ENCODE peak calls at places on chromosomes 7 and 10, in six cellular contexts. A is HFF-Myc, T is foreskin fibroblast, H is tibial artery, J is progenitor cell of endocrine pancreas, P is MCF 10A. M is an unnamed sample.

GRCh38 chr10:31274310-31274709 is 44.7 kb upstream of the ZEB1 start:
- DNase-seq in T (peak), A (no peak), J (no peak), P (peak), H (no peak), M (no peak)

GRCh38 chr7:6306471-6306870 is 34.0 kb upstream of the CYTH3 start:
- DNase-seq in T (peak), H (no peak), A (peak), J (no peak), P (peak), M (peak)

GRCh38 chr7:106891545-106892410 is 26.7 kb downstream of the PIK3CG start:
- DNase-seq in A (no peak), H (no peak), T (no peak), J (no peak), P (no peak), M (no peak)

GRCh38 chr10:112360308-112361270 is 13.3 kb upstream of the ACSL5 start:
- DNase-seq in A (no peak), J (no peak), H (peak), T (peak), P (peak), M (no peak)

GRCh38 chr7:118372530-118372929 is 148.0 kb downstream of the ANKRD7 start:
- DNase-seq in J (no peak), T (no peak), H (no peak), A (no peak), P (peak), M (no peak)

GRCh38 chr7:3301831-3302618 is 973 bp downstream of the SDK1 start:
- DNase-seq in T (peak), H (no peak), J (peak), P (no peak), A (no peak), M (peak)

GRCh38 chr7:34357946-34358345 is 300.1 kb upstream of the NPSR1 start:
- DNase-seq in P (no peak), J (no peak), T (no peak), H (no peak), A (no peak), M (no peak)

GRCh38 chr7:30430777-30431176 is 47.8 kb downstream of the NOD1 start:
- DNase-seq in P (no peak), A (no peak), H (no peak), J (no peak), T (peak), M (no peak)

GRCh38 chr7:4297165-4297842 is 384.8 kb upstream of the FOXK1 start:
- DNase-seq in H (no peak), P (no peak), T (no peak), A (no peak), J (no peak), M (no peak)

GRCh38 chr7:1985071-1985470 is 247.7 kb downstream of the MAD1L1 start:
- DNase-seq in P (no peak), A (no peak), T (no peak), J (no peak), H (no peak), M (no peak)

GRCh38 chr7:37901236-37901827 is 15.3 kb downstream of the SFRP4 start:
- DNase-seq in A (no peak), H (no peak), P (peak), T (peak), J (no peak), M (peak)

GRCh38 chr7:88637795-88638194 is 121.7 kb upstream of the ZNF804B start:
- DNase-seq in H (no peak), P (no peak), T (no peak), A (no peak), J (no peak), M (no peak)

GRCh38 chr10:123797813-123798212 is 93.8 kb downstream of the CPXM2 start:
- DNase-seq in T (no peak), H (no peak), J (no peak), A (no peak), P (no peak), M (no peak)

GRCh38 chr10:104253106-104253505 is 1.6 kb upstream of the GSTO1 start:
- DNase-seq in H (no peak), P (no peak), J (no peak), T (no peak), A (no peak), M (no peak)

GRCh38 chr7:78279035-78279434 is 480.5 kb downstream of the PHTF2 start:
- DNase-seq in P (peak), A (peak), H (no peak), J (no peak), T (peak), M (peak)

GRCh38 chr10:34916368-34916767 is 101.3 kb upstream of the PARD3 start:
- DNase-seq in J (no peak), A (peak), H (no peak), T (peak), P (peak), M (no peak)

GRCh38 chr7:130649004-130649790 is 19.4 kb downstream of the COPG2 start:
- DNase-seq in A (peak), J (no peak), P (no peak), T (peak), H (no peak), M (no peak)

GRCh38 chr7:80100254-80100653 is 34.4 kb upstream of the GNAI1 start:
- DNase-seq in J (no peak), P (no peak), H (no peak), T (no peak), A (no peak), M (no peak)

DNA sequence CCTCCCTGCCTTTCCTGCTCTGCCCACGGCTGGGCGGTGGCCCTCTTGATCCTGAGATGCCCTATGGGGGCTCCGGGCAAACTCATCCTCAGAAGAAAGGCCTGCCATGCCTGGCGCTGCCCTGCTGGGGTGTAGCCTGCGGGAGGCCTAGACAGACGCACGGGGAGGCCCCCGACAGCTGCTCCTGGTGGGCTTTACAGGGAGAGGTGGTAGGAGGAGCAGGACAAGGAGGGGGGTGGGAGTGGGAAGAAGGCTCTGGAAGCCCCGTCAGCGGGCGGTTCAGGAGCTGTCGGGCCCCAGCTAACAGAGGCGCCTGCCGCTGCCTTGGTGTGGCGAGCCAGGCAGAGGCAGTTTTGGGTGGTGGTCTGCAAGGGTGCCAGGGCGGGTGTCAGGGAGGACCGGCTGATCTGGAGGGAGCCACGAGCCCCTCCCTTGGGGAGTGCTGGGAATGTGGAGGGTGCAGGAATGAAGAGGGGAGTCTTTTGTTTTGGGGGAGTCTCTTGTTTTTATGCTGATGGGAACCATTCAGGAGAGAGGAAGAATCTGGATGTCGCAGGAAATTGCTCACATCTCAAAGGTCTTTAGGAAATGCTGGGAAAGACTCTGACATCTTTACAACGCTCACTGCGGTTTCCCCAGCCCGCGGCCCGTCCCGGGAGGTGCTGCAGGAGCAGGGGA is 63.5 kb downstream of the CFAP46 start:
- DNase-seq in P (no peak), H (no peak), J (no peak), A (no peak), T (no peak), M (no peak)
- TF ChIP-seq CTCF in P (no peak), H (no peak), J (no peak), A (no peak), T (no peak), M (no peak)

DNA sequence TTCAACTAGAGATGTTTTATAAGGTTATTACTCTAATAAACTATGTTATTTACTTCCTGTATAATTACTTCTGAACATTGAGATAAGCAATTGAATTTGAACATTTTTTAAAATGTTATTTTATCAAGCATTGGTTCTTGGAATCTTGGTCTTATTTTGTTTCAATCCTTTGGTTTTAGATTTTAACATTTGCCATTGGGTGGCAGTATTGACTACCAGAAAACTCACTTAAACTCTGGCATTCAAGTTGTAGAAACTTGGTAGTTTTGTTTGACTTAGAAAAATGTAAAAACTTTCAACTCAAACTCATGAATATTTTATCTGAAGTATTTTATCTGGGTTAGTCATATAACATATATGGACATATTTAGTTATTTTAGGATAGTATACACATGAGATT is 48.1 kb downstream of the ATRNL1 start:
- DNase-seq in T (peak), P (peak), J (no peak), H (no peak), A (no peak), M (no peak)
- TF ChIP-seq CTCF in T (peak), P (peak), J (peak), H (no peak), A (peak), M (peak)

DNA sequence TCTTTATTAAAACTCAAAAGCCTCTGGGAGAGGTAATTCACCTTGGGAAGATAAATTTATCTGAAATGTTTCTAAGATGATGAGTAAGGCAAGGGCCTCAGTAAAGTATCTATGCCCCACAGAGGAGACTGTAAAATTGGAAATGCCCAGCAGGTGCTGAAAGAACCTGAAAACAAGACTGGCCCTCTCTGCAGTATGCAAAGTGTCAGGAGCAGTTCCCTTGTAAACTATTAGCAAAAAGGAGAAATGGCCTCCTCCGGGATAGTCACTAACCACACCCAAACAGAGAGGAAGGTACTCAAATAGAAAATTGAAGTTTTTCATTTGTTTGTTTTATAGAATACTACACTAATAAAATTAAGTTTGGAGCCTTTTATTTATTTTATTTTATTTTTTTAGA is 81.2 kb downstream of the FZD1 start:
- DNase-seq in J (no peak), H (no peak), A (no peak), P (no peak), T (no peak), M (no peak)
- TF ChIP-seq CTCF in J (no peak), H (no peak), A (no peak), P (no peak), T (no peak), M (no peak)

GRCh38 chr10:98917828-98918227 is 317.8 kb downstream of the HPSE2 start:
- DNase-seq in A (no peak), J (no peak), H (no peak), P (no peak), T (peak), M (no peak)

GRCh38 chr10:98919899-98920298 is 315.8 kb downstream of the HPSE2 start:
- DNase-seq in A (peak), P (no peak), H (no peak), J (no peak), T (peak), M (no peak)

GRCh38 chr10:98920362-98920761 is 315.3 kb downstream of the HPSE2 start:
- DNase-seq in A (no peak), T (no peak), J (no peak), P (no peak), H (no peak), M (no peak)

GRCh38 chr10:98920807-98921206 is 314.8 kb downstream of the HPSE2 start:
- DNase-seq in P (no peak), H (no peak), A (no peak), T (peak), J (no peak), M (no peak)

DNA sequence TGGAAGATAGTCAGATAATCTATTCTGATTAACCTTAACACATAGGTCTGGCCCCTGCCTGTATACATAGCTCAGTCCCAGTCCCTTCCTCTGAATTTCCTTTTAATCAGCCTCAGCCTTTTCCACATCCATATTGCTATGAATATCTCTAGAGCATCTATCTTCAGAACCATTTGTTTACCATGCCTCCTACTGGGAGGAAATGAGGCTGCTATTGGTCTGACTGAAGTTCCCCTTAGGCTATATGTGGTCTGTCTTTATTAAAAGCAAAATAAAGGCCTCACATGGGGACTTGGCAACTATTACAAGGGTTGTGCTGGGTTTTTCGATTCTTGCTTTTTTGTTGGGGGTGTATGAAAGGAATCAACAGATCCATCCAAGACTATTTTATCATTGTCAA is 318.9 kb downstream of the HPSE2 start:
- DNase-seq in P (no peak), J (no peak), T (peak), H (no peak), A (peak), M (no peak)
- TF ChIP-seq CTCF in P (no peak), J (no peak), T (no peak), H (no peak), A (peak), M (no peak)

GRCh38 chr10:9305018-9305655 is 1250.6 kb downstream of the GATA3 start:
- DNase-seq in P (peak), T (peak), A (no peak), H (no peak), J (no peak), M (no peak)
- TF ChIP-seq CTCF in P (peak), T (peak), A (peak), H (no peak), J (peak), M (peak)

GRCh38 chr10:17174626-17175025 is 26.8 kb downstream of the TRDMT1 start:
- DNase-seq in J (no peak), A (no peak), T (no peak), H (no peak), P (no peak), M (no peak)

GRCh38 chr10:17179002-17179401 is 22.5 kb downstream of the TRDMT1 start:
- DNase-seq in H (no peak), P (peak), T (no peak), A (no peak), J (no peak), M (no peak)

GRCh38 chr10:17177014-17177413 is 24.5 kb downstream of the TRDMT1 start:
- DNase-seq in J (no peak), T (no peak), P (no peak), A (no peak), H (no peak), M (no peak)

GRCh38 chr10:17175551-17175950 is 25.9 kb downstream of the TRDMT1 start:
- DNase-seq in A (no peak), H (no peak), T (peak), J (no peak), P (no peak), M (no peak)

GRCh38 chr10:17178006-17178405 is 23.5 kb downstream of the TRDMT1 start:
- DNase-seq in P (no peak), T (no peak), J (no peak), A (no peak), H (no peak), M (no peak)
- TF ChIP-seq CTCF in P (no peak), T (no peak), J (no peak), A (no peak), H (no peak), M (peak)

M was measured in Panc1.